ENCODE peak calls at places on chromosome 20, in seven cellular contexts. One of them, this sample, is unnamed. For H3K9me3, the result is how much of the 10 kb centered on the place peaks cover.

GRCh38 chr20:47392015-47392720 is 35.7 kb upstream of the ZMYND8 start:
- DNase-seq in endothelial cell of umbilical vein: peak
- DNase-seq in AG04450: peak
- DNase-seq in neuronal stem cell: no peak
- DNase-seq in left lung: peak
- DNase-seq in heart right ventricle: no peak
- DNase-seq in mucosa of descending colon: no peak
- DNase-seq in this sample: no peak

GRCh38 chr20:44495802-44496481 is 20.3 kb downstream of the TTPAL start:
- DNase-seq in heart right ventricle: no peak
- DNase-seq in left lung: no peak
- DNase-seq in mucosa of descending colon: no peak
- DNase-seq in AG04450: peak
- DNase-seq in neuronal stem cell: no peak
- DNase-seq in endothelial cell of umbilical vein: peak
- DNase-seq in this sample: no peak

GRCh38 chr20:51760905-51761544 is 7.2 kb downstream of the ATP9A start:
- DNase-seq in heart right ventricle: no peak
- DNase-seq in mucosa of descending colon: no peak
- DNase-seq in endothelial cell of umbilical vein: peak
- DNase-seq in AG04450: peak
- DNase-seq in left lung: no peak
- DNase-seq in neuronal stem cell: no peak
- DNase-seq in this sample: no peak

GRCh38 chr20:51862796-51863195 is 60.5 kb upstream of the SALL4 start:
- DNase-seq in endothelial cell of umbilical vein: no peak
- DNase-seq in AG04450: no peak
- DNase-seq in neuronal stem cell: no peak
- DNase-seq in mucosa of descending colon: no peak
- DNase-seq in left lung: no peak
- DNase-seq in heart right ventricle: no peak
- DNase-seq in this sample: no peak

GRCh38 chr20:18986146-18986830 is 172.7 kb downstream of the SCP2D1 start:
- DNase-seq in AG04450: no peak
- DNase-seq in mucosa of descending colon: no peak
- DNase-seq in heart right ventricle: no peak
- DNase-seq in neuronal stem cell: no peak
- DNase-seq in left lung: no peak
- DNase-seq in endothelial cell of umbilical vein: no peak
- DNase-seq in this sample: no peak

GRCh38 chr20:18225652-18226051 is 62.7 kb upstream of the ZNF133 start:
- DNase-seq in neuronal stem cell: no peak
- DNase-seq in mucosa of descending colon: no peak
- DNase-seq in left lung: no peak
- DNase-seq in AG04450: no peak
- DNase-seq in heart right ventricle: no peak
- DNase-seq in endothelial cell of umbilical vein: peak
- DNase-seq in this sample: no peak

GRCh38 chr20:45467861-45468260 is 1.7 kb upstream of the WFDC2 start:
- DNase-seq in AG04450: no peak
- DNase-seq in neuronal stem cell: no peak
- DNase-seq in heart right ventricle: no peak
- DNase-seq in left lung: no peak
- DNase-seq in mucosa of descending colon: peak
- DNase-seq in endothelial cell of umbilical vein: no peak
- DNase-seq in this sample: no peak

GRCh38 chr20:22339091-22339881 is 245.1 kb downstream of the FOXA2 start:
- DNase-seq in endothelial cell of umbilical vein: peak
- DNase-seq in heart right ventricle: peak
- DNase-seq in left lung: no peak
- DNase-seq in neuronal stem cell: peak
- DNase-seq in AG04450: peak
- DNase-seq in mucosa of descending colon: no peak
- DNase-seq in this sample: no peak

GRCh38 chr20:14928083-14928482 is 590.7 kb upstream of the FLRT3 start:
- DNase-seq in endothelial cell of umbilical vein: no peak
- DNase-seq in left lung: no peak
- DNase-seq in heart right ventricle: no peak
- DNase-seq in mucosa of descending colon: no peak
- DNase-seq in neuronal stem cell: no peak
- DNase-seq in AG04450: no peak
- DNase-seq in this sample: no peak

GRCh38 chr20:38805502-38805957 is at the start of gene PPP1R16B:
- DNase-seq in mucosa of descending colon: peak
- DNase-seq in neuronal stem cell: peak
- DNase-seq in AG04450: no peak
- DNase-seq in endothelial cell of umbilical vein: peak
- DNase-seq in heart right ventricle: peak
- DNase-seq in left lung: peak
- DNase-seq in this sample: peak

GRCh38 chr20:37687478-37687805 is 6.4 kb upstream of the CTNNBL1 start:
- DNase-seq in endothelial cell of umbilical vein: no peak
- DNase-seq in mucosa of descending colon: no peak
- DNase-seq in neuronal stem cell: no peak
- DNase-seq in heart right ventricle: no peak
- DNase-seq in left lung: no peak
- DNase-seq in AG04450: no peak
- DNase-seq in this sample: no peak

GRCh38 chr20:21125072-21125848 is 622 bp upstream of the KIZ start:
- DNase-seq in endothelial cell of umbilical vein: no peak
- DNase-seq in mucosa of descending colon: peak
- DNase-seq in heart right ventricle: peak
- DNase-seq in AG04450: no peak
- DNase-seq in neuronal stem cell: no peak
- DNase-seq in left lung: no peak
- DNase-seq in this sample: peak

GRCh38 chr20:10523438-10523837 is 88.3 kb downstream of the SLX4IP start:
- DNase-seq in neuronal stem cell: no peak
- DNase-seq in endothelial cell of umbilical vein: no peak
- DNase-seq in AG04450: no peak
- DNase-seq in left lung: no peak
- DNase-seq in mucosa of descending colon: no peak
- DNase-seq in heart right ventricle: no peak
- DNase-seq in this sample: no peak

GRCh38 chr20:40675599-40676221 is 13.3 kb downstream of the MAFB start:
- DNase-seq in AG04450: no peak
- DNase-seq in neuronal stem cell: no peak
- DNase-seq in endothelial cell of umbilical vein: no peak
- DNase-seq in heart right ventricle: no peak
- DNase-seq in left lung: no peak
- DNase-seq in mucosa of descending colon: no peak
- DNase-seq in this sample: no peak

GRCh38 chr20:9287826-9288225 is 218.9 kb downstream of the PLCB4 start:
- DNase-seq in AG04450: no peak
- DNase-seq in left lung: no peak
- DNase-seq in endothelial cell of umbilical vein: no peak
- DNase-seq in neuronal stem cell: no peak
- DNase-seq in mucosa of descending colon: no peak
- DNase-seq in heart right ventricle: no peak
- DNase-seq in this sample: peak

GRCh38 chr20:63536997-63537524 is at the start of gene PTK6:
- DNase-seq in AG04450: no peak
- DNase-seq in endothelial cell of umbilical vein: no peak
- DNase-seq in heart right ventricle: no peak
- DNase-seq in neuronal stem cell: no peak
- DNase-seq in mucosa of descending colon: peak
- DNase-seq in left lung: peak
- DNase-seq in this sample: peak

GRCh38 chr20:56624786-56625681 is 4.1 kb upstream of the TFAP2C start:
- DNase-seq in mucosa of descending colon: no peak
- DNase-seq in endothelial cell of umbilical vein: no peak
- DNase-seq in neuronal stem cell: no peak
- DNase-seq in AG04450: no peak
- DNase-seq in left lung: no peak
- DNase-seq in heart right ventricle: no peak
- DNase-seq in this sample: no peak
- H3K4me3 ChIP-seq in mucosa of descending colon: no peak
- H3K4me3 ChIP-seq in endothelial cell of umbilical vein: no peak
- H3K4me3 ChIP-seq in neuronal stem cell: no peak
- H3K4me3 ChIP-seq in AG04450: no peak
- H3K4me3 ChIP-seq in left lung: no peak
- H3K4me3 ChIP-seq in heart right ventricle: no peak
- H3K4me3 ChIP-seq in this sample: no peak

GRCh38 chr20:36301359-36302119 is 4.6 kb upstream of the DLGAP4 start:
- DNase-seq in endothelial cell of umbilical vein: no peak
- DNase-seq in left lung: no peak
- DNase-seq in AG04450: no peak
- DNase-seq in heart right ventricle: no peak
- DNase-seq in mucosa of descending colon: no peak
- DNase-seq in neuronal stem cell: no peak
- DNase-seq in this sample: no peak
- H3K9me3 ChIP-seq in endothelial cell of umbilical vein: under half
- H3K9me3 ChIP-seq in left lung: under half
- H3K9me3 ChIP-seq in AG04450: under half
- H3K9me3 ChIP-seq in heart right ventricle: under half
- H3K9me3 ChIP-seq in mucosa of descending colon: under half
- H3K9me3 ChIP-seq in neuronal stem cell: under half
- H3K9me3 ChIP-seq in this sample: under half

DNA sequence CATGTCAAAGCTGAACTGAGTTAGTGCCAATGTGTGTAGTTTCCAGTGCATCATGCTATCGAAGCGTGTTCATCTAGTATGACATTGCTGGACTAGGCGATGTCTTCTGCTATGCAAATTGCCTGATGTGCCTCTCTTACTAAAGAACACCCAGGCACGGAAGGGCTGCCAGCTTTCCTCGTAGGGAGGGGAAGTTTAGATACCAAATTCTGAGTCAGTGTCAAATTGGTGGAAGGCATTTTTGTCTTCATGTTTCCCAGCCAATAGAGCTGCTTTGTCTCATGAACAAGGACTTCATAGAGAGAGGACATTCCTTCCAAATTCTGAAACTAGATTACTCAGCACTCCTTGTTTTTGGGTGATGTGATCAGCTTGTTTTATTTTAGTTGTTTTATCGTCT is 320.1 kb downstream of the BTBD3 start:
- DNase-seq in heart right ventricle: no peak
- DNase-seq in neuronal stem cell: no peak
- DNase-seq in endothelial cell of umbilical vein: no peak
- DNase-seq in mucosa of descending colon: no peak
- DNase-seq in left lung: no peak
- DNase-seq in AG04450: no peak
- DNase-seq in this sample: no peak
- H3K4me3 ChIP-seq in heart right ventricle: no peak
- H3K4me3 ChIP-seq in neuronal stem cell: no peak
- H3K4me3 ChIP-seq in endothelial cell of umbilical vein: no peak
- H3K4me3 ChIP-seq in mucosa of descending colon: no peak
- H3K4me3 ChIP-seq in left lung: no peak
- H3K4me3 ChIP-seq in AG04450: no peak
- H3K4me3 ChIP-seq in this sample: no peak

GRCh38 chr20:59789641-59790040 is 143.8 kb downstream of the SYCP2 start:
- DNase-seq in heart right ventricle: no peak
- DNase-seq in endothelial cell of umbilical vein: no peak
- DNase-seq in neuronal stem cell: no peak
- DNase-seq in mucosa of descending colon: no peak
- DNase-seq in AG04450: no peak
- DNase-seq in left lung: no peak
- DNase-seq in this sample: no peak
- H3K9me3 ChIP-seq in heart right ventricle: under half
- H3K9me3 ChIP-seq in endothelial cell of umbilical vein: under half
- H3K9me3 ChIP-seq in neuronal stem cell: under half
- H3K9me3 ChIP-seq in mucosa of descending colon: under half
- H3K9me3 ChIP-seq in AG04450: under half
- H3K9me3 ChIP-seq in left lung: under half
- H3K9me3 ChIP-seq in this sample: under half

GRCh38 chr20:57432874-57433491 is 41.8 kb downstream of the RBM38 start:
- DNase-seq in neuronal stem cell: no peak
- DNase-seq in endothelial cell of umbilical vein: no peak
- DNase-seq in left lung: peak
- DNase-seq in AG04450: no peak
- DNase-seq in mucosa of descending colon: peak
- DNase-seq in heart right ventricle: peak
- DNase-seq in this sample: no peak
- H3K4me3 ChIP-seq in neuronal stem cell: no peak
- H3K4me3 ChIP-seq in endothelial cell of umbilical vein: no peak
- H3K4me3 ChIP-seq in left lung: no peak
- H3K4me3 ChIP-seq in AG04450: no peak
- H3K4me3 ChIP-seq in mucosa of descending colon: no peak
- H3K4me3 ChIP-seq in heart right ventricle: no peak
- H3K4me3 ChIP-seq in this sample: no peak

GRCh38 chr20:49283703-49284625 is 6.1 kb upstream of the ZNFX1 start:
- DNase-seq in neuronal stem cell: no peak
- DNase-seq in endothelial cell of umbilical vein: no peak
- DNase-seq in left lung: no peak
- DNase-seq in mucosa of descending colon: no peak
- DNase-seq in AG04450: no peak
- DNase-seq in heart right ventricle: no peak
- DNase-seq in this sample: no peak

GRCh38 chr20:49281913-49282467 is 4.1 kb upstream of the ZNFX1 start:
- DNase-seq in heart right ventricle: no peak
- DNase-seq in endothelial cell of umbilical vein: no peak
- DNase-seq in neuronal stem cell: no peak
- DNase-seq in mucosa of descending colon: no peak
- DNase-seq in AG04450: no peak
- DNase-seq in left lung: no peak
- DNase-seq in this sample: no peak

GRCh38 chr20:49284818-49285217 is 7.0 kb upstream of the ZNFX1 start:
- DNase-seq in endothelial cell of umbilical vein: no peak
- DNase-seq in neuronal stem cell: no peak
- DNase-seq in heart right ventricle: no peak
- DNase-seq in mucosa of descending colon: no peak
- DNase-seq in AG04450: no peak
- DNase-seq in left lung: no peak
- DNase-seq in this sample: no peak

GRCh38 chr20:49282584-49283171 is 4.8 kb upstream of the ZNFX1 start:
- DNase-seq in neuronal stem cell: no peak
- DNase-seq in mucosa of descending colon: no peak
- DNase-seq in left lung: no peak
- DNase-seq in heart right ventricle: no peak
- DNase-seq in AG04450: no peak
- DNase-seq in endothelial cell of umbilical vein: no peak
- DNase-seq in this sample: no peak

DNA sequence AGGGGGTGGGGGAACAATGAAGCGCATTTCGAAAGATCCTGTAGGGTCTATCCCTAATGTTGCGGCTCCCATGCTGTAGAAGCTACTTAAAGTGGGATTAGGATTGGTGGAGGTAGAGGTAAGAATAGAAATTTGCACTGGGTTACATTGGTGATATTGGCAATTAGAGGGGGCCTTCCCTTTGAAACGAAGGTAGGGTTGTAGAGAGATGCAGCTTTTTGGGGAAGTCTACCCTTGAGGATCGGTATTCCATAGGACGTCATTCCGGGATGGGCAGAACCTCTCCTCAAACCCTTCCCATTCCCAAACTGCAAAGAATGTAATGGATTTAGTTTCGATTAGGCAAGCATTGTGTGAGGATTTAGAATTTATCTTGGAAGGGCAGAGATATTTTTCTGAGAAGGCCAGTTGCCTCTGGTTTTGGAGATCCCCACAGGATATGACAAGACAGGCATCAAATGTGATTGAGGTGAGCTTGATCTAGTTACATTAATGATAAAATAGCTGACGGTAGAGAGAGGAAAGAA is 5.4 kb upstream of the ZNFX1 start:
- DNase-seq in neuronal stem cell: no peak
- DNase-seq in mucosa of descending colon: no peak
- DNase-seq in heart right ventricle: no peak
- DNase-seq in left lung: no peak
- DNase-seq in AG04450: no peak
- DNase-seq in endothelial cell of umbilical vein: no peak
- DNase-seq in this sample: no peak
- H3K9me3 ChIP-seq in neuronal stem cell: half or more
- H3K9me3 ChIP-seq in mucosa of descending colon: half or more
- H3K9me3 ChIP-seq in heart right ventricle: under half
- H3K9me3 ChIP-seq in left lung: half or more
- H3K9me3 ChIP-seq in AG04450: under half
- H3K9me3 ChIP-seq in endothelial cell of umbilical vein: under half
- H3K9me3 ChIP-seq in this sample: under half